ENCODE peak calls at places on chromosome 22, in ten cellular contexts. T is HepG2, A is tibial nerve, Z is cardiac fibroblast, B is upper lobe of right lung, E is adrenal gland, W is stomach, V is OCI-LY7, N is body of pancreas, L is brain microvascular endothelial cell. J is an unnamed sample.
A peak's percentile ranks its signal among the peaks of the same experiment; 100 is the strongest.

GRCh38 chr22:34801221-34801620 is 264.7 kb upstream of the ISX start:
- DNase-seq in Z (no peak), A (no peak), V (no peak), B (no peak), L (no peak), W (no peak), N (no peak), T (no peak), E (no peak), J (no peak)

GRCh38 chr22:48779661-48780596 is 1047.7 kb downstream of the BRD1 start:
- DNase-seq in A (no peak), Z (no peak), T (no peak), N (no peak), W (no peak), E (peak; percentile 25), B (no peak), V (no peak), L (no peak), J (no peak)

GRCh38 chr22:46001426-46002106 is 24.6 kb upstream of the WNT7B start:
- DNase-seq in W (no peak), A (no peak), E (no peak), B (peak; percentile 65), T (no peak), V (no peak), Z (no peak), N (no peak), L (no peak), J (peak; percentile 34)

GRCh38 chr22:27345681-27346080 is 455.9 kb downstream of the MN1 start:
- DNase-seq in T (no peak), Z (no peak), L (no peak), A (no peak), E (no peak), W (no peak), V (no peak), N (no peak), B (no peak), J (no peak)

GRCh38 chr22:45317551-45318167 is 7.9 kb downstream of the FAM118A start:
- DNase-seq in B (no peak), T (no peak), Z (peak; percentile 77), W (peak; percentile 75), L (peak; percentile 32), E (peak; percentile 67), V (no peak), N (no peak), A (peak; percentile 66), J (peak; percentile 46)

GRCh38 chr22:29257751-29258181 is 10.0 kb downstream of the RHBDD3 start:
- DNase-seq in A (no peak), E (no peak), V (no peak), B (no peak), Z (no peak), W (no peak), L (no peak), N (peak; percentile 43), T (no peak), J (no peak)

GRCh38 chr22:23893957-23894709 is at the start of gene MIF:
- DNase-seq in B (peak; percentile 98), A (peak; percentile 89), T (peak; percentile 89), Z (peak; percentile 97), E (peak; percentile 98), V (peak; percentile 98), L (peak; percentile 92), W (peak; percentile 97), N (peak; percentile 95), J (peak; percentile 97)

GRCh38 chr22:50720861-50721844 is 16.9 kb upstream of the ACR start:
- DNase-seq in Z (no peak), B (no peak), N (no peak), W (no peak), E (no peak), L (no peak), A (no peak), V (no peak), T (no peak), J (no peak)

GRCh38 chr22:50600541-50600940 is at the start of gene MAPK8IP2:
- DNase-seq in L (no peak), T (no peak), W (no peak), N (peak; percentile 33), A (no peak), E (peak; percentile 60), B (no peak), V (no peak), Z (no peak), J (no peak)

GRCh38 chr22:41308054-41308453 is 6.7 kb downstream of the ZC3H7B start:
- DNase-seq in T (no peak), L (peak; percentile 40), Z (peak; percentile 28), N (no peak), V (no peak), B (no peak), A (no peak), W (no peak), E (no peak), J (peak; percentile 85)

GRCh38 chr22:40449676-40450035 is 79.3 kb downstream of the SGSM3 start:
- DNase-seq in E (no peak), V (no peak), N (no peak), T (no peak), B (no peak), Z (peak; percentile 79), W (no peak), A (no peak), L (peak; percentile 37), J (peak; percentile 43)

DNA sequence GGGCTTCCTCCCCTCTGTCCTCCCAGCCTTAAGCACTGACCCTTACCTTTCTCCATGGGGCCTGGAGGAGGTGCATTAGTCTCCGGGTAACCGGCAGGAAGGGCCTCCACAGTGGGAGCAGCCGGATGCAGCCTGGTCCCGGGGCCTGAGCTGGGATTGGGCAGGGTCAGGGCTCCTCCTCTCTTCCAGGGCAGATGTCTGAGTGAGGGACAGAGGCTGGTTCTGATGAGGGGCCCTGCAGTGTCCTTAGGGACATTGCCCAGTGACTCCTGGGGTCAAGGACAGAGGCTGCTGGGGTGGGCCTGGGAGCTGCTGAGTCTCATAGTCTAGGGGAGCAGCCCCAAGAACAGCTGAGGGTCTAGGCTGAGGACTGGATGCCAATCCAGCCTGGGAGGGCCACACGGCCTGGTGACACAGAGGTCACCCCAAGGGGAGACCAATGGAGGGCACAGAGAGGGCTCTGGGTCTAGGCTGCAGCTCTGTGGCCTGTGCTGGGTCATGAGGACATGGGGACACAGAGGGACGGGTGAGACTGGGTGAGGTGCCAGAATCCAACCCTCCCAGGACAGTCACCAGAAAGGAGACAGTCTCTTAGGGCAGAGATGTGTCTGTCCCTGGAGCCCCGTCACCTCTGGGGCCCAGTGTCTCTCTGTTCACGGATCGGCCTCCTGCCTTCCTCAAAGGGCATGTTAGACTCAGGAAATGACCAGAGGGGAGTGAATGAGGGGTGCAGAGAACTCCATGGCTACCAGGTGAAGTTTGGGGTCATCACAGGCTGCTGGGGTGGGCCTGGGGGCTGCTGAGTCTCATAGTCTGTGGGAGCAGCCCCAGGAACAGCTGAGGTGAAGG is 6.5 kb downstream of the IGLL5 start:
- DNase-seq in T (no peak), W (no peak), E (no peak), A (no peak), V (peak; percentile 48), L (no peak), N (no peak), Z (no peak), B (peak; percentile 54), J (no peak)
- H3K4me3 ChIP-seq in T (no peak overlapping the region), W (no peak overlapping the region), E (no peak overlapping the region), A (no peak overlapping the region), V (peak overlapping the region; percentile 87), L (no peak overlapping the region), N (no peak overlapping the region), Z (no peak overlapping the region), B (no peak overlapping the region), J (no peak overlapping the region)

GRCh38 chr22:25817092-25817943 is 75.3 kb downstream of the MYO18B start:
- DNase-seq in W (no peak), T (no peak), Z (no peak), E (no peak), A (no peak), N (no peak), B (no peak), L (no peak), V (no peak), J (no peak)
- TF ChIP-seq CTCF in W (no peak), T (no peak), Z (no peak), E (no peak), A (no peak), N (no peak), B (no peak), L (no peak), V (no peak), J (no peak)

GRCh38 chr22:37676691-37677627 is 1.5 kb downstream of the LGALS1 start:
- DNase-seq in E (peak; percentile 93), A (peak; percentile 85), B (peak; percentile 89), L (peak; percentile 97), W (peak; percentile 85), V (peak; percentile 95), T (peak; percentile 75), Z (peak; percentile 97), N (peak; percentile 89), J (peak; percentile 98)
- H3K4me3 ChIP-seq in E (peak overlapping the region; percentile 27), A (peak overlapping the region; percentile 46), B (peak overlapping the region; percentile 69), L (peak overlapping the region; percentile 93), W (peak overlapping the region; percentile 60), V (peak overlapping the region; percentile 63), T (peak overlapping the region; percentile 71), Z (peak overlapping the region; percentile 94), N (peak overlapping the region; percentile 19), J (peak overlapping the region; percentile 80)

GRCh38 chr22:43739851-43740250 is 72.3 kb downstream of the EFCAB6 start:
- DNase-seq in N (no peak), L (no peak), A (no peak), V (no peak), B (no peak), E (no peak), T (no peak), W (no peak), Z (no peak), J (no peak)

GRCh38 chr22:43733138-43733537 is 79.0 kb downstream of the EFCAB6 start:
- DNase-seq in E (no peak), V (no peak), A (no peak), B (no peak), T (no peak), Z (no peak), W (no peak), N (no peak), L (no peak), J (no peak)

GRCh38 chr22:43734370-43735005 is 77.6 kb downstream of the EFCAB6 start:
- DNase-seq in V (no peak), Z (no peak), N (no peak), E (no peak), L (no peak), A (no peak), W (no peak), T (no peak), B (no peak), J (no peak)

GRCh38 chr22:43737150-43737828 is 74.8 kb downstream of the EFCAB6 start:
- DNase-seq in N (no peak), B (no peak), L (no peak), V (no peak), A (no peak), W (no peak), T (no peak), E (no peak), Z (no peak), J (no peak)

GRCh38 chr22:43736651-43737050 is 75.5 kb downstream of the EFCAB6 start:
- DNase-seq in A (no peak), L (no peak), T (no peak), Z (no peak), E (no peak), B (no peak), N (no peak), W (no peak), V (no peak), J (no peak)
- TF ChIP-seq CTCF in A (no peak), L (no peak), T (no peak), Z (no peak), E (no peak), B (no peak), N (no peak), W (no peak), V (no peak), J (no peak)

GRCh38 chr22:36160499-36160942 is at the start of gene APOL3:
- DNase-seq in T (no peak), L (peak; percentile 45), Z (peak; percentile 83), W (peak; percentile 74), B (peak; percentile 78), A (peak; percentile 88), V (peak; percentile 53), E (peak; percentile 88), N (peak; percentile 71), J (peak; percentile 81)
- H3K4me3 ChIP-seq in T (peak within 1 kb of the TSS; percentile 42), L (no peak within 1 kb of the TSS), Z (peak within 1 kb of the TSS; percentile 43), W (peak within 1 kb of the TSS; percentile 42), B (peak within 1 kb of the TSS; percentile 59), A (peak within 1 kb of the TSS; percentile 33), V (peak within 1 kb of the TSS; percentile 64), E (no peak within 1 kb of the TSS), N (no peak within 1 kb of the TSS), J (peak within 1 kb of the TSS; percentile 31)

J was measured in choroid plexus epithelial cell.